ENCODE peak calls at places on chromosomes 2 and 18, in six cellular contexts. B, P, V, H, A and U are unnamed samples.
A peak's percentile ranks its signal among the peaks of the same experiment; 100 is the strongest.

GRCh38 chr2:74877781-74878433 is 44.0 kb downstream of the HK2 start:
- DNase-seq in B (no peak), P (no peak), V (no peak), H (no peak), A (no peak), U (no peak)

GRCh38 chr2:202376460-202377307 is 557 bp downstream of the BMPR2 start:
- DNase-seq in B (peak; percentile 28), P (peak; percentile 71), V (peak; percentile 76), H (peak; percentile 62), A (peak; percentile 47), U (peak; percentile 42)

GRCh38 chr2:71453404-71454220 is at the start of gene DYSF:
- DNase-seq in B (no peak), P (peak; percentile 87), V (peak; percentile 76), H (peak; percentile 40), A (peak; percentile 17), U (no peak)

GRCh38 chr2:189512879-189513278 is 67.7 kb downstream of the SLC40A1 start:
- DNase-seq in B (no peak), P (no peak), V (no peak), H (peak; percentile 56), A (peak; percentile 81), U (no peak)

GRCh38 chr2:231743376-231744116 is 35.2 kb downstream of the PTMA start:
- DNase-seq in B (no peak), P (no peak), V (no peak), H (no peak), A (no peak), U (no peak)

GRCh38 chr2:219417374-219417773 is 803 bp upstream of the DES start:
- DNase-seq in B (no peak), P (peak; percentile 69), V (no peak), H (no peak), A (no peak), U (no peak)

GRCh38 chr2:233486778-233487552 is 79.6 kb downstream of the USP40 start:
- DNase-seq in B (no peak), P (no peak), V (no peak), H (no peak), A (peak; percentile 94), U (no peak)

GRCh38 chr2:61634512-61634911 is 96.4 kb upstream of the XPO1 start:
- DNase-seq in B (no peak), P (no peak), V (no peak), H (no peak), A (no peak), U (no peak)

GRCh38 chr18:22226801-22227200 is 57.4 kb downstream of the GATA6 start:
- DNase-seq in B (no peak), P (no peak), V (no peak), H (no peak), A (no peak), U (no peak)

GRCh38 chr2:46241344-46241743 is 55.9 kb upstream of the EPAS1 start:
- DNase-seq in B (no peak), P (no peak), V (no peak), H (no peak), A (no peak), U (no peak)

GRCh38 chr2:26456701-26457224 is 21.2 kb downstream of the OTOF start:
- DNase-seq in B (no peak), P (no peak), V (peak; percentile 52), H (no peak), A (no peak), U (no peak)

GRCh38 chr2:44942304-44943030 is 965 bp downstream of the SIX3 start:
- DNase-seq in B (no peak), P (no peak), V (no peak), H (no peak), A (no peak), U (no peak)

GRCh38 chr2:218286570-218287459 is 5.5 kb downstream of the TMBIM1 start:
- DNase-seq in B (peak; percentile 97), P (peak; percentile 88), V (peak; percentile 97), H (peak; percentile 92), A (peak; percentile 99), U (peak; percentile 86)

GRCh38 chr2:105496271-105496670 is 97.4 kb upstream of the FHL2 start:
- DNase-seq in B (peak; percentile 49), P (peak; percentile 64), V (no peak), H (no peak), A (no peak), U (no peak)

DNA sequence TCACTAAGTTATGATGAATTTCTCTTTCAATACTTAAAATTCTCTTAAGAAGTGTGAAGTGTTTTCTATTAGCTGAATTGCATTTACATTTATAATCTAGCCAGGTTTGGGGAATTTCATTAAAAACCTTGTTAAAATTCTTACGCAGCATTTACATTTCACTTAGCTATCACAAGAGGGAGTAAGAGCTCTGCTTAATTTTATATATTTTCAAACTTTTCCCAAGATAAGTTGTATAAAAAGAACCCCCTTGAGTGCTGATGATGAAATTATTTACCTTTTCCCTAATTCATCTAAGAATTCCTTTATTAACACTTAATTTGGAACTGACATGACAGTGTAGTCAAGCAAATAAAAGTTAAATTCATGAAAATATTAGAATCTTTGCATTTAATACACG is 54.2 kb upstream of the ZSWIM2 start:
- DNase-seq in B (no peak), P (no peak), V (no peak), H (no peak), A (peak; percentile 45), U (no peak)
- TF ChIP-seq CTCF in B (peak; percentile 26), P (peak; percentile 31), V (peak; percentile 39), H (peak; percentile 41), A (peak; percentile 49), U (no peak)

DNA sequence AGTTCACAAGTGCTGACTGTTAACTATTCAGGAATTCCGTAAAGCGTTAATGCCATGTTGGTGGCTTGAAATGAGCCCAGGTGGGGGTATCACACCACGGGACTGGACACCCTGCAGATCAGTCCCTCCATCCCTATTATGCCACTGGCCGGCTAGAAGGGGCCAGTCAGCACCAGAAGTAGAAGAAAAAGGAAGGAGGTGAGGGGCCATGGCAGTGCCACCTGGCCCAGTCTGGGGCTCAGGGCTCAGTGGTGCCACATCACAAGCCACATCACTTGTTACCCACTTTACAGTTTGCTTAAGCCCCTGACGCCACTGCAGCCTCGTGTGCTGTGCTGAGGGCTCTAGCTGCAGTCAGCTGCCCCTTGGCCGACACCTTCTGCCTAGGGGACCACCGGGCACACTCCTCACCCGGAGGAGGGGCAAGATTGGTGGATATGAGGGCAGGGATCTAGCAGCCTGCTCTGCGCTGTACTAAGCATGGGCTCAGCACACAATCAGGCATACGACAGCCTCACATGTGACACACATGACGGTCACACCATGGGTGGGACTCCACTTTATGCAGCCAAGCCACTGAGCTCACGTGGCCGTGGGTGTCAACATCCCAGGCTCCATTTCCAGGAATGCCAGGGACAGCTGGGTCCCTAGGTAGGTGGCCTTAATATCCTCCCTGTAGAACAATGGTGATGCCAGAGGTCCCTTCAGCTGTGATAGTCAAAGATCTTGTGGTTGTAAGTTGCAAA is 3.6 kb downstream of the LIMS2 start:
- DNase-seq in B (no peak), P (peak; percentile 31), V (no peak), H (no peak), A (no peak), U (no peak)
- H3K4me3 ChIP-seq in B (no peak overlapping the region), P (peak overlapping the region; percentile 82), V (peak overlapping the region; percentile 97), H (no peak overlapping the region), A (no peak overlapping the region), U (no peak overlapping the region)

GRCh38 chr18:63515279-63515678 is 26.9 kb upstream of the SERPINB12 start:
- DNase-seq in B (no peak), P (no peak), V (no peak), H (no peak), A (no peak), U (no peak)
- TF ChIP-seq CTCF in B (no peak), P (no peak), V (no peak), H (no peak), A (peak; percentile 36), U (no peak)

GRCh38 chr2:10431797-10432196 is 16.3 kb downstream of the ODC1 start:
- DNase-seq in B (no peak), P (no peak), V (no peak), H (no peak), A (no peak), U (no peak)
- H3K4me3 ChIP-seq in B (no peak overlapping the region), P (no peak overlapping the region), V (no peak overlapping the region), H (no peak overlapping the region), A (no peak overlapping the region), U (no peak overlapping the region)

DNA sequence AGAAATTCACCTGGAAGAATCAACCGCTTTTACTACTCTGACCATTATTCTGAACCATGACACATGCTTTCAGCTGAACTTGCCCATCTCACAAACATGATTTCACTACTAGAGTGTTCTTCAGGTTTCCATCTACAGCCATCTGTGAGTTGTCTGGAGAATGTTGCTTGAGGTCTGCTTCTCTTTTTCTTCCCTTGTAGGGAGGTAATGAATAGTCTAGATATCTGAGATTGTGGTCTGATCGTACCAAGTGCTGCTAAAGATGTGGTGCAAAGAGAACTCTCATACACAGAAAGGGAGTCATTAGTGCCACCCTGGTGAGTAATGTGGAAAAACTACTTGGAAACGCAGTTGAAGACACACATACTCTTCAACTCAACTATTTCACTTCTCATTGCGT is 10.2 kb downstream of the SOWAHC start:
- DNase-seq in B (no peak), P (no peak), V (no peak), H (no peak), A (no peak), U (no peak)
- TF ChIP-seq CTCF in B (no peak), P (no peak), V (no peak), H (no peak), A (no peak), U (no peak)